ENCODE peak calls at places on chromosomes 5 and 9, in seven cellular contexts. O is epithelial cell of esophagus, R is neural crest cell, M is PC-3, G is transverse colon, S is Caco-2, X is esophagus muscularis mucosa. F is an unnamed sample.

GRCh38 chr9:70113403-70114022 is 69.9 kb downstream of the MAMDC2 start:
- DNase-seq in O (peak), R (peak), M (peak), G (peak), S (peak), X (no peak), F (no peak)

GRCh38 chr5:132181011-132181629 is 46.5 kb downstream of the P4HA2 start:
- DNase-seq in O (no peak), R (no peak), M (no peak), G (no peak), S (peak), X (peak), F (no peak)

GRCh38 chr5:969421-969839 is 39.2 kb upstream of the NKD2 start:
- DNase-seq in O (no peak), R (no peak), M (no peak), G (no peak), S (no peak), X (no peak), F (no peak)

GRCh38 chr5:143066556-143067281 is 296.5 kb downstream of the ARHGAP26 start:
- DNase-seq in O (no peak), R (no peak), M (no peak), G (peak), S (no peak), X (no peak), F (no peak)

GRCh38 chr9:32681751-32682150 is 46.3 kb upstream of the TAF1L start:
- DNase-seq in O (no peak), R (no peak), M (no peak), G (no peak), S (no peak), X (no peak), F (no peak)

GRCh38 chr5:113572716-113573115 is 59.2 kb downstream of the YTHDC2 start:
- DNase-seq in O (no peak), R (no peak), M (no peak), G (no peak), S (no peak), X (no peak), F (no peak)

GRCh38 chr5:5182508-5183191 is 42.5 kb downstream of the ADAMTS16 start:
- DNase-seq in O (no peak), R (no peak), M (no peak), G (no peak), S (no peak), X (peak), F (no peak)

GRCh38 chr5:145887976-145888574 is 15.3 kb upstream of the GRXCR2 start:
- DNase-seq in O (peak), R (peak), M (peak), G (peak), S (peak), X (no peak), F (no peak)

GRCh38 chr5:84403773-84404172 is 19.1 kb upstream of the EDIL3 start:
- DNase-seq in O (peak), R (no peak), M (peak), G (no peak), S (no peak), X (no peak), F (no peak)

DNA sequence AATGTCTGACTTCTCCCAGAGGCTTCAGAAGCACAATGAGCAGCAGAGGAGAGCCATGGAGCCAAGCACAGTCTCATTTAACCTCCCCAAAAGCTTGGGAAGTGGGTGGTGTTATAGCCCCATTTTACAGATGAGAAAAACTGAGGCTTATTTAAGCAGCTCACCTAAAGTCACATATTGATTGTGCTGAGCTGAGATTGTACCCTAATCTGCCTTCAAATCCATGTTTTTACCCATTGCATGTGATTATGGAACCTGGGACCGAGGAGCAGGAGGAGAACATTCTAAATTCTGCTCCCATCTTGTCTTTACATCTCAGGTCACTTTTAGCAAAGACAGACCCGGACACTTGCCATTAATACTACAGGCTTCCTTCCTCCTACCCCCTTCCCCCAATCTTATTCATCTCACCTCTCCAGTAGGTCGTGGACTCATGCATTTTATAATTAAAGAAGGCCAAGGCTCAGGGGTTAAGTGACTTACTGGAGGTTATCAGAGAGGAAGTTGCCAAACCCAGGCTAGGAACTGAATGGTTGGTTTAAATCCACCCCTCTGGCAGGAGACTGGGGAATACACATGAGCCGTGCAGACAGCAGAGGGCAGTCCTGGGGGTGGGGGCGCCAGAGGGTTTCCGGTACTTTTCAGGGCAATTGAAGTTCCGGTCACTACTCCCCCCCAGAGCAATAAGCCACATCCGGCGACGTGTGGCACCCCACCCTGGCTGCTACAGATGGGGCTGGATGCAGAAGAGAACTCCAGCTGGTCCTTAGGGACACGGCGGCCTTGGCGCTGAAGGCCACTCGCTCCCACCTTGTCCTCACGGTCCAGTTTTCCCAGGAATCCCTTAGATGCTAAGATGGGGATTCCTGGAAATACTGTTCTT is 51.0 kb upstream of the IL17B start:
- DNase-seq in O (no peak), R (no peak), M (no peak), G (no peak), S (no peak), X (no peak), F (no peak)
- TF ChIP-seq CTCF in O (no peak), R (no peak), M (peak), G (no peak), S (peak), X (no peak), F (no peak)

GRCh38 chr5:179795863-179796833 is 2.4 kb downstream of the LTC4S start:
- DNase-seq in O (peak), R (peak), M (peak), G (peak), S (peak), X (no peak), F (no peak)
- TF ChIP-seq CTCF in O (peak), R (peak), M (peak), G (peak), S (peak), X (peak), F (peak)

GRCh38 chr9:95587071-95587964 is 70.5 kb upstream of the PTCH1 start:
- DNase-seq in O (no peak), R (no peak), M (no peak), G (no peak), S (no peak), X (no peak), F (no peak)
- TF ChIP-seq CTCF in O (no peak), R (no peak), M (peak), G (no peak), S (no peak), X (no peak), F (no peak)

GRCh38 chr5:124907098-124907644 is 160.7 kb upstream of the ZNF608 start:
- DNase-seq in O (peak), R (no peak), M (no peak), G (no peak), S (no peak), X (no peak), F (no peak)

GRCh38 chr5:124905256-124905655 is 158.8 kb upstream of the ZNF608 start:
- DNase-seq in O (no peak), R (no peak), M (no peak), G (no peak), S (no peak), X (no peak), F (no peak)

GRCh38 chr5:124905756-124906155 is 159.3 kb upstream of the ZNF608 start:
- DNase-seq in O (no peak), R (no peak), M (no peak), G (no peak), S (no peak), X (no peak), F (no peak)

GRCh38 chr5:124908603-124909451 is 162.4 kb upstream of the ZNF608 start:
- DNase-seq in O (peak), R (no peak), M (no peak), G (no peak), S (peak), X (no peak), F (no peak)

DNA sequence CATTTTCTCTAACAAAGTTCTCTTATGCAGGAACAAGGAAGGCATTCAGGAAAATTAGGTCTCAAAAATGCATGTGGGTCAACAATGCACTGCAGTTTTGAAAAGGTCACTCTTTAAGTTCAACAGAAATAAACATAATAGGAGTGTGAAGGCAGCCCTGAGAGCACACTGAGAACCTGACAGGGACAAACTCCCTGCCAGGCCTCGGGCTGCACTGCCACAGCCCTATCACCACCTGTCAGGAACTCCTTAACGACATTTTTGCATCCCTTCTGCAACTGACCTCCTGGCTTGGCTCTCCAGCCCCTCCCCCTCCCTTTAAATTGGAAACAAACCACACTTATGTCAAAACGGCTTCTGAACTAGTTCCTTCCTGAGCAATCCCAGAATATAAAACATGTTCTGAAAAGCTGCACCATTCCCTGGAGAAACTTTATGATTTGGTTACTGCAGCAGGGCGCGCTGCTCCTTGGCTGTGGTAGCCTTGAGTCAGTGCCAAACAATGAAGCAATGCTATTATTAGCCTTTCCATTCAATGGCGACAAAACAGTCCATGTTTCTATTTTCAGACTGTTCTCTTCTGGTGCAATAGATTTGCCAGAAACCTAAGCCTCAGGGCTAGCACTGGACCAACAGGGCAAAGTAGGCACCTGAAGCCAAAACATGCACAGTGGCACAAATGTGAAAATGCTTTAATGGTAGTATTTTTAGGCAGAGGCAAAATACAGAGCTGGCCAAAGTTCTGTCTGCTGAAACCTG is 160.1 kb upstream of the ZNF608 start:
- DNase-seq in O (peak), R (peak), M (peak), G (peak), S (no peak), X (no peak), F (no peak)
- TF ChIP-seq CTCF in O (no peak), R (no peak), M (no peak), G (no peak), S (no peak), X (no peak), F (no peak)

GRCh38 chr5:52798952-52799351 is 11.2 kb downstream of the ITGA1 start:
- DNase-seq in O (no peak), R (no peak), M (no peak), G (no peak), S (no peak), X (no peak), F (no peak)

GRCh38 chr5:52801329-52801728 is 13.6 kb downstream of the ITGA1 start:
- DNase-seq in O (peak), R (no peak), M (peak), G (no peak), S (no peak), X (no peak), F (no peak)

GRCh38 chr5:52799358-52799982 is 11.8 kb downstream of the ITGA1 start:
- DNase-seq in O (peak), R (no peak), M (peak), G (peak), S (peak), X (no peak), F (no peak)

GRCh38 chr5:52799983-52800393 is 12.3 kb downstream of the ITGA1 start:
- DNase-seq in O (peak), R (peak), M (peak), G (peak), S (peak), X (peak), F (no peak)

GRCh38 chr5:52800394-52801213 is 12.9 kb downstream of the ITGA1 start:
- DNase-seq in O (peak), R (peak), M (peak), G (peak), S (peak), X (no peak), F (no peak)
- TF ChIP-seq CTCF in O (peak), R (peak), M (no peak), G (peak), S (no peak), X (no peak), F (no peak)

GRCh38 chr5:59479084-59479483 is 414.4 kb downstream of the PDE4D start:
- DNase-seq in O (no peak), R (no peak), M (no peak), G (no peak), S (no peak), X (no peak), F (no peak)

DNA sequence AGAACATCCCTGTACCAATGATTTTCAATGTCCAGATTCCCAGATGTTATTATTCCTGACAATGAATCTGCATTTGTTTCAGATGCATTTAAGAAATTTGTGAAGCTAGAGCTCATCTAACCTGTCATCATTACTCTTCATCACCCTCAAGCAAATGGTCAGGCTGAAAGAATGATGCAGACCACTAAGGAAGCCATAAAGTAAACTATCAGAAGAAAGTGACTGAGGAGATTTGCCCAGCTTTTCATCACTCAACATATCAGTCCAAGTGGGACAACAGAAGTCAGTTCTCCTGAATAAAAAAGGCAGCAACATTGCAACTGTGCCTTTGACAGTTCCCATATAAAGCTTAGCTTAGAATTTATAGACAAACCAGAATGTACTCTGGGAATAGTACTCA is 419.9 kb downstream of the PDE4D start:
- DNase-seq in O (no peak), R (no peak), M (no peak), G (no peak), S (no peak), X (no peak), F (no peak)
- TF ChIP-seq CTCF in O (no peak), R (no peak), M (no peak), G (no peak), S (no peak), X (no peak), F (no peak)

GRCh38 chr9:88989961-88990570 is 1.2 kb upstream of the S1PR3 start:
- DNase-seq in O (no peak), R (no peak), M (no peak), G (no peak), S (no peak), X (no peak), F (no peak)

GRCh38 chr9:88990721-88991065 is 575 bp upstream of the S1PR3 start:
- DNase-seq in O (no peak), R (no peak), M (no peak), G (no peak), S (no peak), X (no peak), F (no peak)

GRCh38 chr9:88993327-88993726 is 2.1 kb downstream of the S1PR3 start:
- DNase-seq in O (no peak), R (no peak), M (no peak), G (no peak), S (no peak), X (no peak), F (no peak)

GRCh38 chr9:88992556-88992955 is 1.3 kb downstream of the S1PR3 start:
- DNase-seq in O (no peak), R (no peak), M (no peak), G (no peak), S (no peak), X (no peak), F (peak)

DNA sequence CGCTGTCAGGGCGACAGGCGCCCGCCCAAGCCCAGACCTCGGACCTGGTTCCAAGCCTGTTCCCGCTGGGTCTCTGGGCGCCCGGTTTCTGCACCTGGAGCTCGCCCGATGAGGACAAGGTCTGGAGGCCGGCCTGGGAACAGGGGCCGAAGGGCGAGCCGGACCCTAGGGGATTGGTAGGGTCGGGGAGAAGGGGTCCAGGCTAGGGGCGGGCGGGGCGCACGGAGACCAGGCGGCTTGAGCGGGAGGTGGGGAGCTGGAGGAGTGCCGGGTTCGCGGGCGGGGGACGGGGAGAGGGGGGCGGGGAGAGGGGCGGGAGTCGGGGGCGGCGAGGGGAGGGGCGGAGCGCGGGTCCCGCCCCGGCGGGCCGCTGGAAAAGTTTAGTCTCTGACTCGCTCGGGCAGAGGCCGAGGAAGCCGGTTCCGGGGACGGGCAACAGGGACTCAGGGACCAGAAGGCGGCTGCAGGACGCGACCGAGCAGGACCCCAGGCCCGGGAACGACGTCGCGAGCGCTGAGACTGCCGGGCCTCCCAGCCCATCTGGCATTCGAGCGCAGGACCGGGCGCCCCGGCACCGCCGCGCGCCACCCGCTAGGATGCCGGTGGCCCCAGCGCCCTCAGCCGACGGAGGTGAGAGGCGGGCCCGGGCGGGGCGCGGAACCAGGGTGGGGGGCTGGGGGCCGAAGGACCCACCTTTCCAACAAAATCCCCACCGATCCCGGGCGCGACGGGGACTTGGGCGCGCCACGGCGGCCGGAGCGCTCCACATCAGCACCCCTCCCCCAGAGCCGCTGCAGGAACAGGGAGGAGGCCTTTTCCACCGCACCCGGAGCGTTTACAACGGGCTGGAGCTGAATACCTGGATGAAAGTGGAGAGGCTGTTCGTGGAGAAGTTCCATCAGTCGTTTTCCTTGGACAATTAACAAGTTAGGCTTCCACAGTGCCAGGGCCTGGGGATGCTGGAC is at the start of gene S1PR3:
- DNase-seq in O (peak), R (peak), M (peak), G (peak), S (peak), X (no peak), F (peak)
- TF ChIP-seq CTCF in O (no peak), R (peak), M (peak), G (no peak), S (no peak), X (no peak), F (no peak)

DNA sequence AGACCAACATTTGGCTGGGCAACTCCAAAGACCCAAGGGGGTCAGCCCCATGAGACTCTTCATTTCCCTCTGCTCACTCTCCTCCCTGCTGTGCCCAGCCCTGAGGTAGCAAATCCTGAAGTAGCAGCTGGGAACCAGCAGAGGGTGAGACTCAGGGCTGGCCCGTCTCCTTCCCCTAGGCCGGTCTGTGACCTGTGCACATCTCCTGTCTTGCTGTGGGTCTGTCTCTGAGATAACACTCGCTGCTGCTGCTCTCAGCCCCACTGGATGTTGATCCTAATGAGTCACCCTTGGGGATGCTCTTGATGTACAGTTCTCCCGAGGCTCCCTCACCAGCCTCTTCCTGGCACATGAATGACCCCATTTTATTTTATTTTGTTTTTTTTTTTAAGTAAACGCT is 7.3 kb upstream of the OR2V1 start:
- DNase-seq in O (no peak), R (no peak), M (no peak), G (no peak), S (peak), X (no peak), F (no peak)
- TF ChIP-seq CTCF in O (no peak), R (no peak), M (no peak), G (no peak), S (no peak), X (no peak), F (no peak)

F was measured in vagina.